ENCODE peak calls at places on chromosomes 3 and 15, in five cellular contexts. P is heart left ventricle, W is H54, Q is H1, G is HepG2. N is an unnamed sample.

GRCh38 chr15:42152196-42152920 is 4.1 kb downstream of the PLA2G4F start:
- DNase-seq in P (no peak), W (no peak), Q (no peak), G (no peak), N (no peak)

GRCh38 chr3:49276475-49277356 is at the start of gene C3orf62:
- DNase-seq in P (peak), W (peak), Q (peak), G (no peak), N (peak)

GRCh38 chr3:6854184-6854583 is 6.7 kb upstream of the GRM7 start:
- DNase-seq in P (no peak), W (no peak), Q (no peak), G (no peak), N (no peak)

GRCh38 chr15:37810381-37810780 is 124.1 kb upstream of the TMCO5A start:
- DNase-seq in P (no peak), W (no peak), Q (no peak), G (no peak), N (no peak)

GRCh38 chr3:14377838-14378169 is 24.6 kb upstream of the SLC6A6 start:
- DNase-seq in P (no peak), W (no peak), Q (no peak), G (no peak), N (no peak)

GRCh38 chr15:80550219-80550909 is 144.7 kb upstream of the ABHD17C start:
- DNase-seq in P (no peak), W (no peak), Q (peak), G (peak), N (no peak)

GRCh38 chr3:49359623-49360022 is 1.5 kb upstream of the GPX1 start:
- DNase-seq in P (no peak), W (no peak), Q (no peak), G (no peak), N (no peak)

GRCh38 chr3:193978030-193978429 is 157.9 kb upstream of the HES1 start:
- DNase-seq in P (no peak), W (no peak), Q (no peak), G (no peak), N (no peak)

DNA sequence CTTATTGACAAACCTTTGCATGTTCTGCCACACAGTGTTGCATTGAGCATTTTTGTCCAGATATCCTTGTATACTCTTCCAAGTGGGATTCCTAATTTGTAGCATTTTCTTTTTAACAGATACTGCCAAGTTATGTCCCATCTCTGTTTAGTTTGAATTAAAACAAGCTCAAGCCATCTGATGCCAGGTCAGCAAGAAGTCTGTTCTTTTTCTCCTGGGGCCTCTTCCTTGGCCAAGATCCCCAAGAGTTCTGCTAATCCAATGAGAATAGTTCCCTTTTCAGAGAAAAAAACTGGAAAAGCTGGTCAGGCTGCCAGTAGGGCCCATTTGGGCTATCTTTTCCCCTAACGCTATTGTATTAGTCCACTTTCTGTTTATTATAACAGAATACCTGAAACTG is 29.8 kb downstream of the GLDN start:
- DNase-seq in P (no peak), W (no peak), Q (no peak), G (no peak), N (no peak)
- TF ChIP-seq POLR2A in P (no peak), W (no peak), Q (no peak), G (no peak), N (no peak)

DNA sequence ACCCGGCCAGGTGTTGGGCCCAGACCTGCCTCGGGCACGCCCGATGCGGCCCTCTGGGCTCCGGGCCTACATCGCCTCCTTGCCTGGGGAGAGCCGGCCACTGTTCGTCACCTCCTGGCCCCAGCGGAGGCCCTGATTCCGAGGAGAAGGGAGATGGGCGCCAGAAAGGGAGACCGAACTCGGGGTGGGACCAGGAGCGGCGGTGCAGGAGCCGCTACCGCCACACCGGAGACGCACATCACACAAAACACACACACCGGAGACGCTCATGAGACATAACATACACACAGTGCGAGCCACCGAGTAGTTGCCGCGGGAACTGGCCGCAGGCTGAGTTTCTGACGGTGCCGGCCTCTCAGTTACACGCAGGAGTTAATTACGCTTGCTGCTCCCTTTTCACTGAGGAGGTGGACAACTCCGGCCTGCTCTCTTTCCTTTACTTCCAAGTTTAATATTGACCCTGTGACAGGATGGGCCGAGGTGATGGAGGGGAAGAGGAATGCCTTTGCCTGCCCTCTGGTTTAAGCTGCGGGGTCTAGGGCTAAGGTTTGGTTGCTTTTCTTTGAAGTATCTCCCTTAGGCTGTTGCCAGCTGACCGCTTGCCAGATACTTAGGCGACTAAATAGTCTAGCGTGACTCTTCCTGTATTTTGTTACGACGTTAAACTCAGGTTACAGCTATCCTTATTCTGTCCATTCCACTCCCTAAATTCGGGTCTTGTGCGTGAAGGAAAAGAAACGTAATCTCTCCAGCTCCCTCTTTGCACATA is 592 bp downstream of the PCNP start:
- DNase-seq in P (peak), W (peak), Q (peak), G (peak), N (peak)
- TF ChIP-seq POLR2A in P (no peak), W (no peak), Q (peak), G (no peak), N (peak)

GRCh38 chr3:134366928-134367352 is 7.3 kb downstream of the AMOTL2 start:
- DNase-seq in P (peak), W (no peak), Q (no peak), G (peak), N (no peak)

GRCh38 chr3:134366221-134366927 is 7.9 kb downstream of the AMOTL2 start:
- DNase-seq in P (peak), W (no peak), Q (no peak), G (no peak), N (no peak)

GRCh38 chr3:134364061-134364935 is 9.9 kb downstream of the AMOTL2 start:
- DNase-seq in P (peak), W (peak), Q (peak), G (no peak), N (no peak)

GRCh38 chr3:134364936-134365765 is 9.1 kb downstream of the AMOTL2 start:
- DNase-seq in P (peak), W (no peak), Q (no peak), G (no peak), N (no peak)

GRCh38 chr3:134365766-134366065 is 8.5 kb downstream of the AMOTL2 start:
- DNase-seq in P (peak), W (no peak), Q (no peak), G (no peak), N (no peak)
- TF ChIP-seq POLR2A in P (no peak), W (no peak), Q (no peak), G (no peak), N (no peak)

GRCh38 chr15:40332138-40332781 is 8.5 kb downstream of the CCDC9B start:
- DNase-seq in P (no peak), W (no peak), Q (no peak), G (no peak), N (no peak)

GRCh38 chr15:40330368-40330836 is 6.9 kb downstream of the INAFM2 start:
- DNase-seq in P (peak), W (no peak), Q (no peak), G (no peak), N (no peak)

GRCh38 chr15:40329804-40330203 is 6.3 kb downstream of the INAFM2 start:
- DNase-seq in P (no peak), W (no peak), Q (no peak), G (no peak), N (no peak)

GRCh38 chr15:40331026-40331425 is 7.5 kb downstream of the INAFM2 start:
- DNase-seq in P (no peak), W (no peak), Q (no peak), G (no peak), N (no peak)

GRCh38 chr15:40331637-40332036 is 8.1 kb downstream of the INAFM2 start:
- DNase-seq in P (no peak), W (no peak), Q (no peak), G (no peak), N (no peak)
- TF ChIP-seq POLR2A in P (no peak), W (no peak), Q (no peak), G (no peak), N (no peak)

GRCh38 chr3:2810723-2811122 is 299.5 kb downstream of the IL5RA start:
- DNase-seq in P (no peak), W (no peak), Q (no peak), G (no peak), N (no peak)
- TF ChIP-seq POLR2A in P (no peak), W (no peak), Q (no peak), G (no peak), N (no peak)

GRCh38 chr15:33343275-33343674 is 32.5 kb downstream of the RYR3 start:
- DNase-seq in P (no peak), W (no peak), Q (no peak), G (no peak), N (no peak)
- TF ChIP-seq POLR2A in P (no peak), W (no peak), Q (no peak), G (no peak), N (no peak)

DNA sequence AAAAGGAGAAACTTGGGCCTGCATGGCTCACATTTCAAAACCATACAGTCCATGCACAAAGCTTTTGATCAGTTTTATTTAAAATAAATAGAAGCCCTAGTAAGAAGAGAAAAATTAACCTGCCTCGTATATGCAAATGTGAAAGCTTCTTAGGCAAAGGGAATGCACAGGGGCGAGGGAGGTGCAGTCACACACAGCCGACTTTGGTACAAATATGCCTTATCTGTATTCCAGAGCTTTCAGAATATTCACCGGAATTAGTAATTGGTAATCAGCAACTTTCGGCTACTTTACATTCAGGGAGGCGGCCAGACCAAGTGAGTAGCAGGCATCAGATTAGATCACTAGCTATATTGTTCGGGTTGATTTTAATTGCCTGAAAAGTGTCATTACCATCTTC is 7.5 kb downstream of the CNTN3 start:
- DNase-seq in P (no peak), W (no peak), Q (no peak), G (no peak), N (no peak)
- TF ChIP-seq POLR2A in P (no peak), W (no peak), Q (no peak), G (no peak), N (no peak)

GRCh38 chr3:135143474-135143873 is 348.4 kb downstream of the EPHB1 start:
- DNase-seq in P (no peak), W (no peak), Q (no peak), G (no peak), N (no peak)
- TF ChIP-seq POLR2A in P (no peak), W (no peak), Q (no peak), G (no peak), N (no peak)

DNA sequence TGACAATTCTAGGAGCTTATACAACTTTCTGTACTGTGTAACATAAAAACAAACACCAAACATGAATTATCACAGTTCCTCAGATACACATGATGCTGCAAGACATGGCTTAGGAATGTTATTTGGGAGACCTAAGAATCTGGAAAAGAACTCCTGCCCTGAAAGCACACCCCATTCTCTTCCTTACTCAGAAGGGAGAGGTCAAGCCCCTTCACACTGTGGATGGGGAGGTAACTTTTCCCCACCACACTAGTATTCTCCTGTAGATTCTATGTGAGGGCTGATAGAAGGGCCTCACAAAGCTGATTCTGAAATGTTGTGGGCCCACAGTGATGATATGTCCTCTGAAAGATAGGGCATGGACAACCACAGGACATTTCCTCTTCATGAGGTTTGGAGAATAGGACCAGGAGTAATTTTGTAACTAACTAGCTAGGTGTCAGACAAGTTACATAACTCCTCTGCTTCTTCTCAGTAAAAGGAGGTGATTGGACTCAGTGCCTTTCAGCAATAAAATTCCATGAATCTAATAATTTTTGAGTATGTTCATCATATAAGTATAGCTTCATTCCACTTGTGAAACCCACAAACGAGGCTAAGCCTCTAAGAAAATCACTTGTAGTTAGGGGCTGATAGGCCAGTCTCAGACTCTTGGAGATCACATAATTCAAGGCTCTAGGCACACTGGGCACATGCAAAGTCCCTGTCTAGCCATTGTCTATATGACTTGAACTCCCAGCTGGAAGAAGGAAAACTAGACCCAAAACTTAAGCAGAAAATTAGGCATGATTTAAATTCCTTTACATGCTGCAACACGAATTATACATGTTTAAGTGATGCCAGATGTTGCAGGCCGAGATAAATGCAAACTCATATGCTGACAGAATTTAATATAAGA is 7.5 kb downstream of the PTX3 start:
- DNase-seq in P (no peak), W (no peak), Q (no peak), G (no peak), N (no peak)
- TF ChIP-seq POLR2A in P (no peak), W (no peak), Q (no peak), G (no peak), N (no peak)

DNA sequence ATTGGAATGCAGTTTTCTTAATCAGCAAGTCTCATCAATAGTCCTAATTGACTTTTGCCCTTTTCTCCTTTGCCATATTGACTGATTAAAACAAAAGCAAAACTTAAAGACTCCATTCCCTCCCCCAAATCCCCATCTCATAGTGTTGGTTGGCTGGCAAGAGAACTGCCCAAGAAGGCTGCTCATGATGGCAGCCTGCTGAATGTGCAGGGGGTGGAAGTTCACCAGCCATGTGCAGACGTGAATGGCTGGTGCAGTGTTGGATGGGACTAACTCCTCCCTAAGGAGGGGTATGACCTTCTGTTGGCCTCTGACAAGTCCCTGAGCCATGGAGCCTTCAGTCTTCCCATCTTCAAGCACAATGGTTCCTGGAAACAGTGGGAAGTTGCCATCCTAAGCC is 7.0 kb downstream of the SMAD3 start:
- DNase-seq in P (no peak), W (no peak), Q (no peak), G (no peak), N (no peak)
- TF ChIP-seq POLR2A in P (no peak), W (no peak), Q (no peak), G (no peak), N (no peak)